ENCODE peak calls at places on chromosomes 16 and 17, in nine cellular contexts. M is cardiac muscle cell, L is MM.1S, K is ovary, C is breast epithelium, Z is OCI-LY7, O is tibial nerve, Y is PC-9, V is tibial artery. U is an unnamed sample.

GRCh38 chr16:30434852-30435251 is 5.0 kb upstream of the DCTPP1 start:
- DNase-seq in M (no peak), L (no peak), K (no peak), C (no peak), Z (no peak), O (no peak), Y (no peak), V (no peak), U (no peak)

GRCh38 chr17:9044796-9045470 is 23.6 kb downstream of the NTN1 start:
- DNase-seq in M (no peak), L (no peak), K (no peak), C (no peak), Z (no peak), O (no peak), Y (no peak), V (no peak), U (no peak)

GRCh38 chr17:5373112-5373511 is 46.4 kb downstream of the NUP88 start:
- DNase-seq in M (no peak), L (peak; percentile 89), K (no peak), C (no peak), Z (peak; percentile 62), O (no peak), Y (no peak), V (no peak), U (no peak)

GRCh38 chr17:44219126-44219635 is 294 bp downstream of the UBTF start:
- DNase-seq in M (no peak), L (peak; percentile 71), K (peak; percentile 69), C (peak; percentile 65), Z (peak; percentile 88), O (peak; percentile 31), Y (no peak), V (peak; percentile 78), U (peak; percentile 67)

GRCh38 chr16:50469744-50470301 is 78.4 kb upstream of the NKD1 start:
- DNase-seq in M (peak; percentile 57), L (no peak), K (no peak), C (no peak), Z (no peak), O (no peak), Y (no peak), V (no peak), U (no peak)

GRCh38 chr17:40794466-40794865 is 5.3 kb downstream of the KRT28 start:
- DNase-seq in M (no peak), L (no peak), K (no peak), C (no peak), Z (no peak), O (no peak), Y (no peak), V (no peak), U (no peak)

GRCh38 chr17:5846001-5846400 is 224.2 kb upstream of the WSCD1 start:
- DNase-seq in M (no peak), L (no peak), K (no peak), C (no peak), Z (no peak), O (no peak), Y (no peak), V (no peak), U (no peak)

GRCh38 chr16:4323845-4324478 is 8.1 kb downstream of the GLIS2 start:
- DNase-seq in M (peak; percentile 79), L (no peak), K (peak; percentile 79), C (no peak), Z (no peak), O (peak; percentile 44), Y (no peak), V (peak; percentile 88), U (no peak)

GRCh38 chr17:38455288-38455915 is 27.1 kb downstream of the ARHGAP23 start:
- DNase-seq in M (peak; percentile 38), L (no peak), K (no peak), C (no peak), Z (no peak), O (no peak), Y (no peak), V (no peak), U (no peak)

GRCh38 chr17:38457577-38458371 is 29.5 kb downstream of the ARHGAP23 start:
- DNase-seq in M (no peak), L (no peak), K (no peak), C (no peak), Z (no peak), O (no peak), Y (no peak), V (no peak), U (no peak)

GRCh38 chr17:38454528-38454927 is 26.3 kb downstream of the ARHGAP23 start:
- DNase-seq in M (no peak), L (no peak), K (peak; percentile 35), C (peak; percentile 81), Z (no peak), O (peak; percentile 64), Y (peak; percentile 74), V (peak; percentile 98), U (no peak)

GRCh38 chr17:38453951-38454421 is 25.7 kb downstream of the ARHGAP23 start:
- DNase-seq in M (no peak), L (no peak), K (peak; percentile 34), C (no peak), Z (no peak), O (no peak), Y (no peak), V (no peak), U (no peak)

DNA sequence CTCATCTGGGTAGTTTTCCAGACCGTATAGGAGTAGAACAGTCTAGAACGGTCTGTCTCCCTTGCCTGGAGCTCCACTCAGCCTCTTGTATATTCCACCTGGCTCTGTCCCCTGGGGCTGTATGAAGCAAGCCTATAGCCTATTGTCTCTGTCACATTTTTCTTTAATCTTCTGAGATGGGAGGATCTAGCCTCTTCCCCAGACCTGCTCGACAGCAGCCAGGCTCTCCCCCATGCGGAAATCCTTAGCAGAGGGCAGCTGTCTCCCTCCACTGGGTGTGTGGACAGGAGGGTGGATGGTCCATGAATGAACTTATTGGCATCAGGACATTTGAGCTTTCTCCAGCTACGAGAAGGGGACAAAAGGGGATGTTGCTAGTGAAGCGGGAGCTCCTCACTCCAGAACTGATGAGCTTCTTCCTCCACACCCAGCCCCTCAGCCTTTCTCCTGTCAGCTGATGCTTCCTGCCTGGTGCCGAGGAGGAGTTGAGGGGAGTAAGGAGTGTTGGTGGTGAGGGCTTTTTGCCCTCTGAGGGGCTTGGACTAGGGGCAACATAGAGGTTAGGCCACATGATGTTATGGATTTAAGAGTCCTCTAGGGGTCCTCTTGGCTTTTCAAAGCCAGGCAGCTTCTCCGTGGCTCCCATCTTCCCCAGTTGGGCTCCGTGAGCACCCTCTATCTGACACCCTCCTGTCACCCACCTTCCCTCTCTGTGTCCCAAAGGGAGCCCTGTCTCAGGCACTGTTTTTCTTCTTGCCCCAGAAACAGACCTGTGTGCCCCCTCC is 28.0 kb downstream of the ARHGAP23 start:
- DNase-seq in M (no peak), L (no peak), K (no peak), C (no peak), Z (no peak), O (no peak), Y (no peak), V (no peak), U (no peak)
- TF ChIP-seq CTCF in M (peak; percentile 47), L (no peak), K (no peak), C (no peak), Z (peak; percentile 35), O (peak; percentile 18), Y (no peak), V (no peak), U (no peak)

GRCh38 chr16:1154887-1155331 is 2.0 kb downstream of the CACNA1H start:
- DNase-seq in M (no peak), L (no peak), K (no peak), C (no peak), Z (no peak), O (no peak), Y (no peak), V (no peak), U (no peak)

GRCh38 chr16:1154291-1154886 is 1.5 kb downstream of the CACNA1H start:
- DNase-seq in M (no peak), L (no peak), K (peak; percentile 73), C (no peak), Z (no peak), O (no peak), Y (no peak), V (peak; percentile 89), U (no peak)

GRCh38 chr16:1152651-1153259 is at the start of gene CACNA1H:
- DNase-seq in M (peak; percentile 73), L (no peak), K (peak; percentile 79), C (no peak), Z (no peak), O (no peak), Y (no peak), V (no peak), U (peak; percentile 73)

GRCh38 chr16:1152123-1152638 is 725 bp upstream of the CACNA1H start:
- DNase-seq in M (peak; percentile 56), L (no peak), K (peak; percentile 70), C (no peak), Z (no peak), O (no peak), Y (no peak), V (no peak), U (peak; percentile 38)

GRCh38 chr16:1153480-1154160 is 714 bp downstream of the CACNA1H start:
- DNase-seq in M (peak; percentile 49), L (no peak), K (no peak), C (no peak), Z (no peak), O (no peak), Y (no peak), V (no peak), U (no peak)
- H3K4me3 ChIP-seq in M (peak overlapping the region; percentile 60), L (no peak overlapping the region), K (peak overlapping the region; percentile 52), C (peak overlapping the region; percentile 67), Z (no peak overlapping the region), O (no peak overlapping the region), Y (no peak overlapping the region), V (peak overlapping the region; percentile 85), U (no peak overlapping the region)

DNA sequence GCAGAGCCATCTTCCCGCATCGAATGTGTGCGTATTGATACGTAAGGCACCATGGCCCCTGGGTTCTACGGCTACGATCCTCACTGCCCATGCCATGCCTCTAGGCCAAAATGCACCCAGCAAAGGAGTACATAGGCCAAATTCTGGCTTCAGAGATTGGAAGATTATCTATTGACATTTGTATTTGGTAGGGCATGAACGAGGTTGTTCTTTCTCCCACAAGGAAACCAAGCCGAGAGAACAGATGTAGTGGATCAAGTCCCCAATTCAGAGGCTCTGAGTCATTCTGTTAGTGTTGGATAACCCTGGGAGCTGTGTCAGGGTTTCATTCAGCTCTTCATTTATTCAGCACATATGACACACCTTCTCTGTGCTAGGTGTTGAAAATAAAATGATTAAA is 36.5 kb downstream of the HOXB1 start:
- DNase-seq in M (no peak), L (no peak), K (no peak), C (no peak), Z (no peak), O (no peak), Y (no peak), V (no peak), U (no peak)
- H3K27ac ChIP-seq in M (no peak overlapping the region), L (no peak overlapping the region), K (no peak overlapping the region), C (no peak overlapping the region), Z (no peak overlapping the region), O (no peak overlapping the region), Y (no peak overlapping the region), V (no peak overlapping the region), U (no peak overlapping the region)

DNA sequence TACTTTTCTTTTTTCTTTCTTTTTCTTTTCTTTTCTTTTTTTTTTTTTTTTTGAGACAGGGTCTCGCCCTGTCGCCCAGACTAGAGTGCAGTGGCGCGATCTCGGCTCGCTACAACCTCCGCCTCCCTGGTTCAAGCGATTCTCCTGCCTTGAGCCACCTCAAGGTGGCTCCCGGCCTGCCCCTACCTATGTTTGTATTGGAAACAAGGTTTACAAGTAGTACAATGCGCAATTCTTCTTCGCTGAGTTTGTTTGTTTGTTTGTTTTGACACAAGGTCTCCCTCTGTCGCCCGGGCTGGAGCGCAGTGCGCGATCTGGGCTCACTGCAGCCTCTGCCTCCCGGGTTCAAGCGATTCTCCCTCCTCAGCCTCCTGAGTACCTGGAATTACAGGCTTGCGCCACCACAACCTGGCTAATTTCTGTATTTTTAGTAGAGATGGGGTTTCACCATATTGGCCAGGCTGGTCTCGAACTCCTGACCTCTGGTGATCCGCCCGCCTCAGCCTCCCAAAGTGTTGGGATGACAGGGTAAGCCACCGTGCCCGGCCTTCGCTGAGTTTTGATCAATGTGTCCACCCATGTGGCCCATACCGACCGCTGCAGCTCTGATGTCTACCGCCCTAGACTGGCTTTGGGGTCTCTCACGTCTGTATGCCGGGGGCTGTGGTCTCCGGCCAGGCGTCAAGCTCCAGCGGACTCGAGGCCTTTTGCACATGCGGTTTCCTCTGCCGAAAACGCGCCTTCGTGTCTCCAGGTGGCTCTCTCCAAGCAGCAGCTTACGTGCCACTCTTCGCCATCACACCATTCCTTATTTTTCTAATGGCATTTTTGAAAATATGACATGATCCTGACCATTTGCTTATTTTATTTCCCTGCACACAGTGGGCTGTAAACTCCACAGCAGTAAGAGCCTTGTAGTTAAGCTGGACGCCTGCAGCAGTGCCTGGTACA is 1.1 kb upstream of the YBX2 start:
- DNase-seq in M (no peak), L (no peak), K (no peak), C (no peak), Z (peak; percentile 49), O (no peak), Y (no peak), V (no peak), U (no peak)
- TF ChIP-seq CTCF in M (no peak), L (no peak), K (no peak), C (peak; percentile 17), Z (peak; percentile 50), O (no peak), Y (no peak), V (no peak), U (no peak)